ENCODE peak calls at places on chromosomes 11 and 22, in seven cellular contexts. N, L, U, B, C, Q and F are unnamed samples.

GRCh38 chr11:16596231-16596630 is 142.2 kb upstream of the C11orf58 start:
- DNase-seq in N (no peak), L (no peak), U (no peak), B (no peak), C (no peak), Q (no peak), F (no peak)

GRCh38 chr11:58829736-58830135 is 14.8 kb downstream of the GLYATL2 start:
- DNase-seq in N (no peak), L (no peak), U (no peak), B (no peak), C (no peak), Q (no peak), F (no peak)

GRCh38 chr11:29333993-29334780 is 682.6 kb downstream of the KCNA4 start:
- DNase-seq in N (peak; percentile 75), L (no peak), U (no peak), B (no peak), C (no peak), Q (no peak), F (peak; percentile 38)

GRCh38 chr11:69319255-69320106 is 25.5 kb downstream of the MYEOV start:
- DNase-seq in N (no peak), L (no peak), U (no peak), B (no peak), C (no peak), Q (no peak), F (no peak)

GRCh38 chr22:37782340-37783168 is 25.2 kb upstream of the GCAT start:
- DNase-seq in N (no peak), L (no peak), U (no peak), B (no peak), C (no peak), Q (no peak), F (no peak)

GRCh38 chr22:29342177-29342576 is 26.7 kb upstream of the RASL10A start:
- DNase-seq in N (peak; percentile 46), L (no peak), U (no peak), B (no peak), C (no peak), Q (no peak), F (no peak)

GRCh38 chr11:114060402-114061052 is 1.0 kb downstream of the ZBTB16 start:
- DNase-seq in N (no peak), L (peak; percentile 15), U (no peak), B (peak; percentile 38), C (no peak), Q (no peak), F (peak; percentile 49)

GRCh38 chr22:25030636-25031035 is 78.1 kb downstream of the KIAA1671 start:
- DNase-seq in N (no peak), L (no peak), U (no peak), B (no peak), C (no peak), Q (no peak), F (no peak)

GRCh38 chr11:133902506-133902905 is 54.3 kb downstream of the IGSF9B start:
- DNase-seq in N (no peak), L (no peak), U (no peak), B (no peak), C (no peak), Q (no peak), F (no peak)

GRCh38 chr11:105670811-105671210 is 60.9 kb downstream of the GRIA4 start:
- DNase-seq in N (no peak), L (no peak), U (no peak), B (no peak), C (no peak), Q (no peak), F (no peak)

GRCh38 chr22:38036392-38037062 is 20.7 kb upstream of the PICK1 start:
- DNase-seq in N (no peak), L (no peak), U (no peak), B (no peak), C (no peak), Q (no peak), F (no peak)

GRCh38 chr11:29751618-29752017 is 265.2 kb downstream of the KCNA4 start:
- DNase-seq in N (no peak), L (no peak), U (no peak), B (no peak), C (no peak), Q (no peak), F (no peak)